ENCODE peak calls at places on chromosomes 7 and 10, in nine cellular contexts. O, T, S, U, F, D, W, Z and M are unnamed samples.

GRCh38 chr10:104231784-104232612 is at the start of gene CFAP43:
- DNase-seq in O (peak; percentile 96), T (peak; percentile 99), S (peak; percentile 93), U (peak; percentile 59), F (peak; percentile 100), D (peak; percentile 96), W (peak; percentile 79), Z (peak; percentile 88), M (peak; percentile 97)

GRCh38 chr7:152891160-152891621 is 131.6 kb downstream of the ACTR3B start:
- DNase-seq in O (no peak), T (no peak), S (no peak), U (no peak), F (no peak), D (no peak), W (no peak), Z (no peak), M (no peak)

GRCh38 chr10:70894416-70894815 is 6.1 kb upstream of the PCBD1 start:
- DNase-seq in O (no peak), T (no peak), S (no peak), U (no peak), F (no peak), D (no peak), W (no peak), Z (no peak), M (no peak)

GRCh38 chr7:66355762-66356161 is 150.6 kb downstream of the TPST1 start:
- DNase-seq in O (no peak), T (no peak), S (no peak), U (no peak), F (no peak), D (no peak), W (no peak), Z (no peak), M (no peak)

GRCh38 chr10:107232013-107232412 is 67.5 kb upstream of the SORCS1 start:
- DNase-seq in O (no peak), T (no peak), S (no peak), U (no peak), F (no peak), D (no peak), W (no peak), Z (no peak), M (no peak)

GRCh38 chr10:132203256-132204077 is 16.7 kb downstream of the DPYSL4 start:
- DNase-seq in O (no peak), T (no peak), S (no peak), U (no peak), F (no peak), D (no peak), W (no peak), Z (no peak), M (no peak)

GRCh38 chr7:131726031-131726430 is 169.6 kb upstream of the PODXL start:
- DNase-seq in O (no peak), T (no peak), S (no peak), U (no peak), F (no peak), D (no peak), W (no peak), Z (no peak), M (peak; percentile 45)

GRCh38 chr7:23332881-23333612 is 33.9 kb downstream of the MALSU1 start:
- DNase-seq in O (no peak), T (no peak), S (peak; percentile 92), U (peak; percentile 20), F (no peak), D (no peak), W (no peak), Z (no peak), M (no peak)

GRCh38 chr7:27178366-27178765 is 4.2 kb upstream of the HOXA10 start:
- DNase-seq in O (no peak), T (no peak), S (no peak), U (no peak), F (peak; percentile 54), D (no peak), W (no peak), Z (no peak), M (no peak)